ENCODE peak calls at places on chromosomes 2 and 18, in eight cellular contexts. L is left lung, H is AG09309, U is K562, W is GM23338, I is AG10803, E is GM12865, F is A673. A is an unnamed sample.

GRCh38 chr18:23902396-23902795 is 112.2 kb upstream of the TTC39C start:
- DNase-seq in L (no peak), H (no peak), U (no peak), W (no peak), I (no peak), E (no peak), F (no peak), A (no peak)

GRCh38 chr2:86038291-86039081 is 67.2 kb downstream of the POLR1A start:
- DNase-seq in L (no peak), H (peak; percentile 51), U (no peak), W (no peak), I (peak; percentile 86), E (peak; percentile 42), F (no peak), A (peak; percentile 35)

GRCh38 chr2:226977775-226978190 is 141.9 kb downstream of the RHBDD1 start:
- DNase-seq in L (no peak), H (no peak), U (peak; percentile 16), W (no peak), I (peak; percentile 46), E (no peak), F (peak; percentile 68), A (no peak)

GRCh38 chr18:28175047-28175929 is 1.6 kb downstream of the CDH2 start:
- DNase-seq in L (peak; percentile 77), H (no peak), U (no peak), W (peak; percentile 67), I (peak; percentile 56), E (no peak), F (no peak), A (no peak)

GRCh38 chr2:57602738-57603137 is 443.9 kb upstream of the VRK2 start:
- DNase-seq in L (no peak), H (no peak), U (no peak), W (no peak), I (no peak), E (no peak), F (no peak), A (no peak)

GRCh38 chr2:14650066-14650465 is 17.5 kb downstream of the LRATD1 start:
- DNase-seq in L (no peak), H (no peak), U (no peak), W (no peak), I (no peak), E (no peak), F (no peak), A (no peak)

GRCh38 chr2:239769574-239770145 is 255.5 kb downstream of the NDUFA10 start:
- DNase-seq in L (no peak), H (no peak), U (no peak), W (no peak), I (no peak), E (no peak), F (no peak), A (no peak)

GRCh38 chr2:233278921-233279320 is 27.4 kb downstream of the ATG16L1 start:
- DNase-seq in L (no peak), H (no peak), U (no peak), W (no peak), I (no peak), E (no peak), F (no peak), A (no peak)

GRCh38 chr18:8505036-8505435 is 104.2 kb upstream of the RAB12 start:
- DNase-seq in L (no peak), H (no peak), U (no peak), W (no peak), I (no peak), E (no peak), F (no peak), A (no peak)

GRCh38 chr2:196597531-196597930 is 42.0 kb upstream of the CCDC150 start:
- DNase-seq in L (no peak), H (no peak), U (no peak), W (no peak), I (no peak), E (no peak), F (no peak), A (no peak)

GRCh38 chr2:239318091-239318725 is 82.6 kb downstream of the HDAC4 start:
- DNase-seq in L (no peak), H (no peak), U (peak; percentile 26), W (no peak), I (no peak), E (no peak), F (no peak), A (no peak)

GRCh38 chr2:186575302-186575701 is 14.6 kb upstream of the ITGAV start:
- DNase-seq in L (no peak), H (peak; percentile 93), U (peak; percentile 64), W (peak; percentile 49), I (peak; percentile 98), E (peak; percentile 24), F (peak; percentile 95), A (no peak)

GRCh38 chr2:120539937-120540718 is 194.2 kb downstream of the INHBB start:
- DNase-seq in L (no peak), H (peak; percentile 89), U (no peak), W (peak; percentile 36), I (peak; percentile 98), E (no peak), F (peak; percentile 89), A (no peak)

GRCh38 chr2:100733344-100734187 is 86.4 kb upstream of the NPAS2 start:
- DNase-seq in L (no peak), H (peak; percentile 76), U (no peak), W (peak; percentile 25), I (peak; percentile 92), E (no peak), F (peak; percentile 76), A (no peak)

GRCh38 chr18:42706618-42707017 is 408.9 kb downstream of the RIT2 start:
- DNase-seq in L (peak; percentile 11), H (no peak), U (no peak), W (peak; percentile 39), I (no peak), E (peak; percentile 0), F (peak; percentile 46), A (no peak)

GRCh38 chr2:232878855-232879617 is 9.0 kb downstream of the SNORC start:
- DNase-seq in L (no peak), H (no peak), U (no peak), W (no peak), I (no peak), E (no peak), F (no peak), A (no peak)

DNA sequence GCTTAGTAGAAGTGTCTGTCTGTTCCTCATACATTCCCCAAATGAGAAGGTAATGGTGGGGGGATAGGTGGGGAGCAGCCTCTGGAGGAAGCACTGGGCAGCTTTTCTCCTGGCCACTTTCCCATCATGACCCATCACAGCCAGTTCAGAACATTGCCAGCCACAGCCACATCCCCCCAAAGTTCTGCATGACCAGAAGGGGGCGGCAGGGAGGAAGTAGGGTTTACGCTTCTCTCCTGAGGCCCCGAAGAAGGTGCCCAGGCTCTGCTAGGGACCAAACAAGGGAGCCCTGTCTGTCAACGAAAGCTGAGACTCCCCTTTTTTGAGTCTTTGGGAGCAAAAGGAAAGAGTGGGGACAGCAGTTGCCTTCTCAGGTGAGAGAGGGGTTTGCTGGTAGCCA is 7.7 kb downstream of the IGFBP5 start:
- DNase-seq in L (no peak), H (no peak), U (peak; percentile 51), W (peak; percentile 87), I (no peak), E (peak; percentile 26), F (no peak), A (peak; percentile 8)
- TF ChIP-seq CTCF in L (no peak), H (peak; percentile 37), U (peak; percentile 64), W (peak; percentile 90), I (peak; percentile 32), E (peak; percentile 39), F (peak; percentile 65), A (peak; percentile 66)

DNA sequence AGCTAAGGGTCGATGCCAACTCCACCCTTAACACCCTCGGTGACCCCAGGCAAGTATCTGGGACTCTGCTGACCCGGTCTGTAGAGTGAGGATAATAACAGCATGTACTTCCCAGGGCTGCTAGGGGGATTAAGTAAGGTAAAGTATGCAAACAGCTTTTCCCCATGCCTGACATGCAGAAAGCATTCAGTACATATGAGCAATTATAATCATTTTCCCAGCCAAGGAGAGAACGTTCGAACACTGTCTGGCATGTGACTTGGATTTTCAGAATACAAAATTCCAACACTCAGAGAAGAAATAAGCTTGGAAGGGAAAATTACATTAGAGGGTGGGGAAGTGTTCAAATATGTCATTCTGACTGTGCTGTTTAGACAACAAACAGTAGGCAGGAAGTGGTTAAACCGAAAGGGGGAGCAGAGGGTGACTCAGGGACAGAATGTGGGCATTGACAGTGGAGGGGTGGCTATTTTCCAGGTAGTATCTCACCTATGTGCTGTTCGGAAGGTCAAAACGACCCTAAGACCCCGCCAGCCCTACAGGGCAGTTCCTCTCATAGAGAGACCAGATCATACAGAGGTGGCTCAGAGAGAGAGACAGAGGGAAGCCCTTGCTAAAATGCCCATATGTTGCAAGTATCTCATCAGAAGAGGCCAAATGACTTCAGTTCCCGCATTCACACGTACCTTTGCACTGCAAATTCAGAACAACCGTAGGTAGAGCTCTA is 14.9 kb downstream of the ASPRV1 start:
- DNase-seq in L (no peak), H (no peak), U (no peak), W (no peak), I (peak; percentile 51), E (peak; percentile 59), F (no peak), A (peak; percentile 44)
- TF ChIP-seq CTCF in L (no peak), H (no peak), U (no peak), W (no peak), I (no peak), E (no peak), F (no peak), A (no peak)

DNA sequence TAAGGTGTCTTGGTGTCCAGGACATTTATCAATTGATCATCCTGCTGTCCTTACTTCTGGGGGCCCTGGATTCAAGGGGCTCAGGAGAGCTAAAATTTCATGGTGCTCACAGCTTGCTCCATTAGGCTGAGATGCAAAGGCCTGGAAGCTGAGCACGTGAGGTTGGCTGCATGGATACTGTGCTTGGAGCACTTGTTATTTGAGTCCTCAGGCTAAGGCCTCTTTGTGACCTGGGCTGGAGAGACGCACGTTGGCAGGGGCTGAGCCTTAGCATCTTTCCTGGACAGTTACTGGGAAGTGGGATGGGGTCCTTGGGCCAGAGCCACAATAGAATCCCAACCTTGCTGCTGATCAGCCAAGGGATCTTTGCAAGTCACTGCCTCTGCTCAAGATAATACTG is 151.2 kb upstream of the HS6ST1 start:
- DNase-seq in L (no peak), H (no peak), U (no peak), W (no peak), I (no peak), E (no peak), F (no peak), A (no peak)
- TF ChIP-seq CTCF in L (no peak), H (no peak), U (no peak), W (no peak), I (no peak), E (no peak), F (no peak), A (no peak)

GRCh38 chr2:124286089-124286783 is 261.1 kb downstream of the CNTNAP5 start:
- DNase-seq in L (no peak), H (no peak), U (no peak), W (peak; percentile 21), I (no peak), E (no peak), F (peak; percentile 18), A (no peak)

GRCh38 chr2:124289060-124289459 is 264.0 kb downstream of the CNTNAP5 start:
- DNase-seq in L (no peak), H (no peak), U (no peak), W (no peak), I (no peak), E (no peak), F (no peak), A (no peak)

DNA sequence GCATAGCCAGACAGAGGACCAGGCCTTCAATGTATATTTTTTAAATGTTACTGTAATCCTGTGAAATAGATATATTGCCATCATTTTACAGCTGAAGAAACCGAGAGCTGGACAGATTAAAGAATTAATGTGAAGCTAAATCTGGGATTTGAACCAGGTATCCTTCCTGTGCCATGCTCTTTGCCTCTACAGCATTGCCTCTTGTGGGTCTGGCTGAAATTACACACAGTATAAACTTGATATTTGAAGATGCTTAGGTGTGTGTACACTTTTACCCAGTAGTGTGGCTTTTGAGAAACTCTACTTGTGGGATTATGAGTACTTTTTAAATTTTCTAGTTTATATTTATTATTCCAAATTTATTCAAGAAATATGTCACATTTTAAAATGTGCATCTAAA is 264.5 kb downstream of the CNTNAP5 start:
- DNase-seq in L (no peak), H (no peak), U (no peak), W (no peak), I (no peak), E (no peak), F (no peak), A (no peak)
- TF ChIP-seq CTCF in L (no peak), H (no peak), U (no peak), W (no peak), I (no peak), E (no peak), F (no peak), A (no peak)

A was measured in OCI-LY7.